ENCODE peak calls at places on chromosomes 2 and 18, in nine cellular contexts. One of them, this sample, is unnamed.

GRCh38 chr2:174699993-174700766 is 64.1 kb downstream of the CHRNA1 start:
- DNase-seq in Daoy: peak; percentile 48
- DNase-seq in activated naive CD4-positive, alpha-beta T cell treated with anti-CD3 and anti-CD28 coated beads for 36 hours: peak; percentile 48
- DNase-seq in NCI-H1417: peak; percentile 31
- DNase-seq in AG04450: peak; percentile 29
- DNase-seq in brain microvascular endothelial cell: no peak
- DNase-seq in HS-5: peak; percentile 16
- DNase-seq in MCF 10A: peak; percentile 70
- DNase-seq in stimulated activated CD4-positive, alpha-beta T cell treated with anti-CD3 and anti-CD28 coated beads, TNF-alpha, amount 100 ng/mL, for 48 hours: no peak
- DNase-seq in this sample: no peak

GRCh38 chr2:39377226-39377939 is 59.7 kb downstream of the MAP4K3 start:
- DNase-seq in NCI-H1417: no peak
- DNase-seq in brain microvascular endothelial cell: no peak
- DNase-seq in stimulated activated CD4-positive, alpha-beta T cell treated with anti-CD3 and anti-CD28 coated beads, TNF-alpha, amount 100 ng/mL, for 48 hours: peak; percentile 24
- DNase-seq in activated naive CD4-positive, alpha-beta T cell treated with anti-CD3 and anti-CD28 coated beads for 36 hours: peak; percentile 70
- DNase-seq in AG04450: no peak
- DNase-seq in Daoy: no peak
- DNase-seq in HS-5: no peak
- DNase-seq in MCF 10A: no peak
- DNase-seq in this sample: no peak

GRCh38 chr2:230174466-230174865 is 45.3 kb downstream of the SP110 start:
- DNase-seq in HS-5: no peak
- DNase-seq in AG04450: no peak
- DNase-seq in brain microvascular endothelial cell: no peak
- DNase-seq in MCF 10A: no peak
- DNase-seq in Daoy: no peak
- DNase-seq in stimulated activated CD4-positive, alpha-beta T cell treated with anti-CD3 and anti-CD28 coated beads, TNF-alpha, amount 100 ng/mL, for 48 hours: no peak
- DNase-seq in NCI-H1417: no peak
- DNase-seq in activated naive CD4-positive, alpha-beta T cell treated with anti-CD3 and anti-CD28 coated beads for 36 hours: no peak
- DNase-seq in this sample: no peak

GRCh38 chr2:190864375-190864774 is 16.2 kb upstream of the GLS start:
- DNase-seq in NCI-H1417: no peak
- DNase-seq in activated naive CD4-positive, alpha-beta T cell treated with anti-CD3 and anti-CD28 coated beads for 36 hours: no peak
- DNase-seq in stimulated activated CD4-positive, alpha-beta T cell treated with anti-CD3 and anti-CD28 coated beads, TNF-alpha, amount 100 ng/mL, for 48 hours: no peak
- DNase-seq in brain microvascular endothelial cell: no peak
- DNase-seq in MCF 10A: no peak
- DNase-seq in AG04450: no peak
- DNase-seq in Daoy: no peak
- DNase-seq in HS-5: no peak
- DNase-seq in this sample: no peak

GRCh38 chr2:133718688-133719201 is 150.5 kb upstream of the NCKAP5 start:
- DNase-seq in brain microvascular endothelial cell: peak; percentile 89
- DNase-seq in HS-5: peak; percentile 31
- DNase-seq in NCI-H1417: no peak
- DNase-seq in Daoy: peak; percentile 85
- DNase-seq in AG04450: peak; percentile 59
- DNase-seq in stimulated activated CD4-positive, alpha-beta T cell treated with anti-CD3 and anti-CD28 coated beads, TNF-alpha, amount 100 ng/mL, for 48 hours: no peak
- DNase-seq in activated naive CD4-positive, alpha-beta T cell treated with anti-CD3 and anti-CD28 coated beads for 36 hours: no peak
- DNase-seq in MCF 10A: peak; percentile 7
- DNase-seq in this sample: no peak

GRCh38 chr18:56043691-56044090 is 455.7 kb upstream of the TCF4 start:
- DNase-seq in NCI-H1417: no peak
- DNase-seq in stimulated activated CD4-positive, alpha-beta T cell treated with anti-CD3 and anti-CD28 coated beads, TNF-alpha, amount 100 ng/mL, for 48 hours: no peak
- DNase-seq in MCF 10A: no peak
- DNase-seq in Daoy: no peak
- DNase-seq in AG04450: no peak
- DNase-seq in brain microvascular endothelial cell: no peak
- DNase-seq in HS-5: no peak
- DNase-seq in activated naive CD4-positive, alpha-beta T cell treated with anti-CD3 and anti-CD28 coated beads for 36 hours: no peak
- DNase-seq in this sample: no peak

GRCh38 chr2:238433941-238434845 is 7.5 kb downstream of the ASB1 start:
- DNase-seq in stimulated activated CD4-positive, alpha-beta T cell treated with anti-CD3 and anti-CD28 coated beads, TNF-alpha, amount 100 ng/mL, for 48 hours: no peak
- DNase-seq in Daoy: peak; percentile 34
- DNase-seq in NCI-H1417: no peak
- DNase-seq in activated naive CD4-positive, alpha-beta T cell treated with anti-CD3 and anti-CD28 coated beads for 36 hours: no peak
- DNase-seq in MCF 10A: peak; percentile 65
- DNase-seq in HS-5: peak; percentile 98
- DNase-seq in AG04450: peak; percentile 74
- DNase-seq in brain microvascular endothelial cell: peak; percentile 77
- DNase-seq in this sample: no peak

GRCh38 chr2:132670961-132671781 is 1.2 kb upstream of the LYPD1 start:
- DNase-seq in AG04450: peak; percentile 84
- DNase-seq in MCF 10A: peak; percentile 85
- DNase-seq in HS-5: peak; percentile 89
- DNase-seq in stimulated activated CD4-positive, alpha-beta T cell treated with anti-CD3 and anti-CD28 coated beads, TNF-alpha, amount 100 ng/mL, for 48 hours: no peak
- DNase-seq in brain microvascular endothelial cell: peak; percentile 85
- DNase-seq in Daoy: peak; percentile 86
- DNase-seq in activated naive CD4-positive, alpha-beta T cell treated with anti-CD3 and anti-CD28 coated beads for 36 hours: no peak
- DNase-seq in NCI-H1417: peak; percentile 69
- DNase-seq in this sample: no peak

GRCh38 chr2:172834881-172835280 is 99.2 kb downstream of the RAPGEF4 start:
- DNase-seq in AG04450: no peak
- DNase-seq in stimulated activated CD4-positive, alpha-beta T cell treated with anti-CD3 and anti-CD28 coated beads, TNF-alpha, amount 100 ng/mL, for 48 hours: no peak
- DNase-seq in activated naive CD4-positive, alpha-beta T cell treated with anti-CD3 and anti-CD28 coated beads for 36 hours: no peak
- DNase-seq in NCI-H1417: peak; percentile 10
- DNase-seq in brain microvascular endothelial cell: no peak
- DNase-seq in HS-5: no peak
- DNase-seq in MCF 10A: no peak
- DNase-seq in Daoy: no peak
- DNase-seq in this sample: no peak

GRCh38 chr18:46096651-46097300 is 1.3 kb downstream of the ATP5F1A start:
- DNase-seq in Daoy: peak; percentile 9
- DNase-seq in AG04450: no peak
- DNase-seq in brain microvascular endothelial cell: no peak
- DNase-seq in stimulated activated CD4-positive, alpha-beta T cell treated with anti-CD3 and anti-CD28 coated beads, TNF-alpha, amount 100 ng/mL, for 48 hours: no peak
- DNase-seq in HS-5: no peak
- DNase-seq in activated naive CD4-positive, alpha-beta T cell treated with anti-CD3 and anti-CD28 coated beads for 36 hours: no peak
- DNase-seq in NCI-H1417: peak; percentile 45
- DNase-seq in MCF 10A: peak; percentile 11
- DNase-seq in this sample: peak; percentile 3

GRCh38 chr2:191604154-191604553 is 73.8 kb upstream of the NABP1 start:
- DNase-seq in Daoy: no peak
- DNase-seq in MCF 10A: no peak
- DNase-seq in NCI-H1417: no peak
- DNase-seq in HS-5: no peak
- DNase-seq in stimulated activated CD4-positive, alpha-beta T cell treated with anti-CD3 and anti-CD28 coated beads, TNF-alpha, amount 100 ng/mL, for 48 hours: no peak
- DNase-seq in brain microvascular endothelial cell: no peak
- DNase-seq in activated naive CD4-positive, alpha-beta T cell treated with anti-CD3 and anti-CD28 coated beads for 36 hours: no peak
- DNase-seq in AG04450: no peak
- DNase-seq in this sample: no peak

GRCh38 chr2:95399061-95399460 is 3.4 kb upstream of the FAHD2A start:
- DNase-seq in AG04450: no peak
- DNase-seq in NCI-H1417: no peak
- DNase-seq in HS-5: no peak
- DNase-seq in activated naive CD4-positive, alpha-beta T cell treated with anti-CD3 and anti-CD28 coated beads for 36 hours: no peak
- DNase-seq in MCF 10A: no peak
- DNase-seq in stimulated activated CD4-positive, alpha-beta T cell treated with anti-CD3 and anti-CD28 coated beads, TNF-alpha, amount 100 ng/mL, for 48 hours: no peak
- DNase-seq in Daoy: no peak
- DNase-seq in brain microvascular endothelial cell: no peak
- DNase-seq in this sample: no peak

GRCh38 chr2:218805627-218806026 is 23.7 kb downstream of the CYP27A1 start:
- DNase-seq in stimulated activated CD4-positive, alpha-beta T cell treated with anti-CD3 and anti-CD28 coated beads, TNF-alpha, amount 100 ng/mL, for 48 hours: no peak
- DNase-seq in AG04450: peak; percentile 20
- DNase-seq in NCI-H1417: no peak
- DNase-seq in activated naive CD4-positive, alpha-beta T cell treated with anti-CD3 and anti-CD28 coated beads for 36 hours: no peak
- DNase-seq in Daoy: peak; percentile 28
- DNase-seq in MCF 10A: peak; percentile 24
- DNase-seq in brain microvascular endothelial cell: peak; percentile 68
- DNase-seq in HS-5: no peak
- DNase-seq in this sample: no peak

GRCh38 chr18:37385846-37386435 is 179.7 kb downstream of the CELF4 start:
- DNase-seq in brain microvascular endothelial cell: no peak
- DNase-seq in HS-5: peak; percentile 19
- DNase-seq in Daoy: no peak
- DNase-seq in AG04450: no peak
- DNase-seq in MCF 10A: peak; percentile 54
- DNase-seq in stimulated activated CD4-positive, alpha-beta T cell treated with anti-CD3 and anti-CD28 coated beads, TNF-alpha, amount 100 ng/mL, for 48 hours: no peak
- DNase-seq in NCI-H1417: peak; percentile 56
- DNase-seq in activated naive CD4-positive, alpha-beta T cell treated with anti-CD3 and anti-CD28 coated beads for 36 hours: no peak
- DNase-seq in this sample: no peak

GRCh38 chr2:7951001-7951400 is 730.9 kb upstream of the ID2 start:
- DNase-seq in AG04450: no peak
- DNase-seq in MCF 10A: no peak
- DNase-seq in Daoy: no peak
- DNase-seq in NCI-H1417: no peak
- DNase-seq in HS-5: no peak
- DNase-seq in brain microvascular endothelial cell: no peak
- DNase-seq in stimulated activated CD4-positive, alpha-beta T cell treated with anti-CD3 and anti-CD28 coated beads, TNF-alpha, amount 100 ng/mL, for 48 hours: no peak
- DNase-seq in activated naive CD4-positive, alpha-beta T cell treated with anti-CD3 and anti-CD28 coated beads for 36 hours: no peak
- DNase-seq in this sample: no peak

GRCh38 chr18:22197668-22198067 is 28.3 kb downstream of the GATA6 start:
- DNase-seq in HS-5: no peak
- DNase-seq in activated naive CD4-positive, alpha-beta T cell treated with anti-CD3 and anti-CD28 coated beads for 36 hours: no peak
- DNase-seq in AG04450: no peak
- DNase-seq in stimulated activated CD4-positive, alpha-beta T cell treated with anti-CD3 and anti-CD28 coated beads, TNF-alpha, amount 100 ng/mL, for 48 hours: no peak
- DNase-seq in NCI-H1417: no peak
- DNase-seq in MCF 10A: no peak
- DNase-seq in Daoy: no peak
- DNase-seq in brain microvascular endothelial cell: no peak
- DNase-seq in this sample: no peak

This sample was measured in stimulated activated naive CD4-positive, alpha-beta T cell treated with Interleukin-2 at 50 U/mL for 16 hours.